ENCODE peak calls at places on chromosomes 6 and 20, in nine cellular contexts. D is heart left ventricle, B is nephron progenitor cell, U is psoas muscle, M is GM20000, C is GM12878, A is Calu3, H is lower leg skin, O is progenitor cell of endocrine pancreas. V is an unnamed sample.

GRCh38 chr20:46174469-46175126 is 56.5 kb downstream of the CD40 start:
- DNase-seq in C (no peak), A (peak), O (peak), H (peak), M (peak), D (peak), U (peak), B (peak), V (peak)

GRCh38 chr6:105781905-105782304 is 304.2 kb upstream of the PRDM1 start:
- DNase-seq in A (no peak), B (no peak), H (no peak), D (no peak), U (no peak), M (no peak), O (no peak), C (no peak), V (no peak)

GRCh38 chr6:42045538-42046460 is 4.5 kb upstream of the TAF8 start:
- DNase-seq in U (peak), M (peak), O (no peak), H (peak), B (no peak), D (peak), A (peak), C (peak), V (peak)

GRCh38 chr6:100620085-100620484 is 155.4 kb upstream of the SIM1 start:
- DNase-seq in B (no peak), O (no peak), D (no peak), A (no peak), U (no peak), H (no peak), C (no peak), M (no peak), V (no peak)

GRCh38 chr20:13515796-13516533 is 122.8 kb downstream of the TASP1 start:
- DNase-seq in H (no peak), D (no peak), U (no peak), C (no peak), B (no peak), M (no peak), A (no peak), O (no peak), V (no peak)

GRCh38 chr6:137767931-137768690 is 98.9 kb upstream of the TNFAIP3 start:
- DNase-seq in M (peak), O (no peak), A (no peak), D (no peak), B (no peak), U (no peak), H (no peak), C (peak), V (no peak)

GRCh38 chr6:18388942-18389341 is 1.8 kb downstream of the RNF144B start:
- DNase-seq in O (no peak), M (no peak), D (no peak), A (no peak), U (no peak), B (no peak), C (no peak), H (no peak), V (no peak)

GRCh38 chr6:48881551-48881950 is 581.5 kb downstream of the MMUT start:
- DNase-seq in A (no peak), H (no peak), M (no peak), U (no peak), O (no peak), B (no peak), C (no peak), D (no peak), V (no peak)

GRCh38 chr6:118325220-118325860 is 222.8 kb upstream of the PLN start:
- DNase-seq in U (no peak), D (peak), H (no peak), M (no peak), B (no peak), C (no peak), O (no peak), A (peak), V (peak)

GRCh38 chr6:12007915-12008286 is 4.2 kb upstream of the HIVEP1 start:
- DNase-seq in U (no peak), H (no peak), O (no peak), D (no peak), B (no peak), C (no peak), M (no peak), A (no peak), V (no peak)

GRCh38 chr6:134938896-134939295 is 11.0 kb downstream of the ALDH8A1 start:
- DNase-seq in U (no peak), A (no peak), C (peak), O (no peak), D (no peak), M (peak), B (no peak), H (no peak), V (no peak)

GRCh38 chr6:72864236-72864635 is 242.4 kb downstream of the KCNQ5 start:
- DNase-seq in A (no peak), H (no peak), O (no peak), B (no peak), C (no peak), U (no peak), D (no peak), M (no peak), V (no peak)

GRCh38 chr20:46651091-46651962 is at the start of gene SLC13A3:
- DNase-seq in C (no peak), A (no peak), U (no peak), D (no peak), B (peak), O (peak), M (no peak), H (no peak), V (no peak)

GRCh38 chr6:124463271-124463670 is 499.0 kb upstream of the RNF217 start:
- DNase-seq in D (no peak), M (no peak), U (no peak), A (no peak), C (no peak), H (no peak), O (no peak), B (no peak), V (no peak)

GRCh38 chr20:51398552-51398951 is 144.0 kb downstream of the NFATC2 start:
- DNase-seq in D (no peak), A (no peak), B (no peak), H (no peak), C (no peak), O (no peak), M (no peak), U (no peak), V (no peak)

GRCh38 chr6:146814148-146814750 is 215.5 kb downstream of the ADGB start:
- DNase-seq in D (no peak), M (no peak), U (no peak), B (no peak), A (no peak), H (no peak), O (no peak), C (no peak), V (no peak)

GRCh38 chr6:166478782-166479592 is 96.2 kb upstream of the MPC1 start:
- DNase-seq in D (no peak), C (no peak), U (no peak), A (no peak), O (no peak), B (no peak), H (no peak), M (no peak), V (no peak)

GRCh38 chr20:36815454-36816091 is 42.0 kb upstream of the DSN1 start:
- DNase-seq in U (no peak), D (no peak), B (no peak), A (no peak), H (no peak), O (no peak), M (no peak), C (no peak), V (no peak)

GRCh38 chr6:138011413-138011812 is 95.8 kb downstream of the PERP start:
- DNase-seq in O (no peak), H (no peak), B (no peak), M (no peak), U (no peak), A (no peak), C (no peak), D (no peak), V (no peak)

GRCh38 chr6:20241102-20241501 is 28.8 kb upstream of the MBOAT1 start:
- DNase-seq in M (no peak), C (no peak), U (no peak), D (no peak), H (no peak), B (no peak), O (no peak), A (no peak), V (no peak)

DNA sequence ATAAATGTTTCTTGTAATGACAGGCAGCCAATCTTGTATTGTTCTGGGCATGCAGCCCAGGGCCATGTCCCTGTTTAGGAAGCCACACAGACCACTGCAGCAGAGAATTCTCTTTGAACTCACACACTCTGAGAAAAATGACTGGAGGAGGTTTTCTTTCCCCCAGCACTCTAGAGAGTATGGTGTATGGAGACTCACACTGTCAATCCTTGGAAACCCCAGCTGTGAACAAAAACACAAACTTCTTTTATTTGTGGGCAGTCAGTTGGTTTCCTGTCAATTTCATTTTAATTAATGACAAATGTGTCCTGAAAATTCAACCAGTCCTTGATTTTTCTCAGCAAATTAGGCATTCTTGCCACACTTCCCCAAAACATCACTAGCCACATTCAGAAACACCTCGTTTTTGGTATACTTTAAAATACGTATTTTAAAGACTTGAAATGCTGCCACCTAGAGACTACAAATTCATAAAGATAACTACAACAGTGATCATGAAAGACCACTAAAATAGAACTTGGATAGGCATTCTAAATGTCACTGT is 52.9 kb upstream of the UFL1 start:
- DNase-seq in B (no peak), H (no peak), O (no peak), C (no peak), U (no peak), M (no peak), D (no peak), A (no peak), V (no peak)
- TF ChIP-seq CTCF in B (no peak), H (no peak), O (peak), C (no peak), U (no peak), M (no peak), D (no peak), A (no peak), V (no peak)

GRCh38 chr6:10451828-10452509 is 37.1 kb upstream of the TFAP2A start:
- DNase-seq in C (no peak), H (peak), O (no peak), B (no peak), A (peak), U (no peak), D (no peak), M (no peak), V (no peak)

GRCh38 chr6:10453596-10453995 is 38.7 kb upstream of the TFAP2A start:
- DNase-seq in C (no peak), O (no peak), D (no peak), H (no peak), U (no peak), A (no peak), M (no peak), B (no peak), V (no peak)

GRCh38 chr6:10449751-10450150 is 34.9 kb upstream of the TFAP2A start:
- DNase-seq in M (no peak), U (no peak), C (no peak), O (no peak), B (no peak), H (no peak), D (no peak), A (no peak), V (no peak)

GRCh38 chr6:10446548-10446947 is 31.7 kb upstream of the TFAP2A start:
- DNase-seq in H (no peak), B (no peak), D (no peak), O (no peak), A (no peak), U (no peak), C (no peak), M (no peak), V (no peak)

GRCh38 chr6:10451394-10451793 is 36.5 kb upstream of the TFAP2A start:
- DNase-seq in O (no peak), B (no peak), H (no peak), D (no peak), C (no peak), M (no peak), A (no peak), U (no peak), V (no peak)
- TF ChIP-seq CTCF in O (no peak), B (no peak), H (no peak), D (no peak), C (no peak), M (no peak), A (no peak), U (no peak), V (no peak)

GRCh38 chr6:13383280-13384163 is 55.2 kb upstream of the TBC1D7 start:
- DNase-seq in C (peak), B (no peak), O (no peak), U (no peak), M (peak), A (peak), H (no peak), D (no peak), V (no peak)
- TF ChIP-seq CTCF in C (peak), B (peak), O (no peak), U (peak), M (peak), A (no peak), H (no peak), D (no peak), V (no peak)

DNA sequence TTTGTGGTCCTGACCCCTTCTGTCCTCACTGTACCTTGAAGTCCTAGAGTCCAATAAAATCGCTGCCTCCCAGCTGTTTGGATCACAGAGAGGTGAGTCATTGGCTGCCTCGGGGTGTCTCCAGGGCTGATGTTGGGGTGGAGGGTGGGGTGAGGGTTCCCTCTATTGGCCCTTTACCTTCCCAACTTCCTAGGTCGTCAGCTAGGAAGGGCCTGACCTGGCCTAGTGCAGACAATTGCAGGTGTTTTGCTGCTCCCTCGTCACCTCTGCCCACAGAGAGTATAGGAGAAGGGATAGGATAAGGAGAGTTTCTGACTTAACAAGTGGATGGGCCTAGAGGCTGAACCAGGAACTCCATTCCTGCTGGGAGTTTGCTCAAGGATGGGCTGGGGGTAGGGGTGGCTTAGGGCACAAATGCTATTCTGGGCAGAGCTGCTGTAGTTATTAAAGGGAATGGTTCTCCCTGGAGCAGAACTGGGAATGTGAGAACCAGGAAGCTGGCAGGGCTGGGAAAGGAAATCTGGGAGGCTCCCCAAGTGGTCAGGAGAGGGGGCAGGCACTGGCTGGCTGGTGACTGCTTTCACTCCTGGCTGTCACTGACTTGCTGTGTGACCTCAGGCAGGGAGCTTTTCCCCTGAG is 1.4 kb downstream of the TP53INP2 start:
- DNase-seq in U (no peak), D (peak), B (no peak), H (peak), A (peak), M (peak), C (no peak), O (no peak), V (no peak)
- TF ChIP-seq CTCF in U (no peak), D (peak), B (no peak), H (no peak), A (peak), M (no peak), C (peak), O (peak), V (no peak)

GRCh38 chr6:62614442-62614841 is 328.4 kb upstream of the KHDRBS2 start:
- DNase-seq in A (no peak), C (no peak), U (no peak), M (no peak), D (no peak), O (no peak), B (no peak), H (no peak), V (no peak)
- TF ChIP-seq CTCF in A (no peak), C (no peak), U (no peak), M (no peak), D (no peak), O (no peak), B (no peak), H (no peak), V (no peak)